ENCODE peak calls at places on chromosome 22, in four cellular contexts. D is cardiac muscle cell, T is left lung, Y is fibroblast of the aortic adventitia. N is an unnamed sample.

GRCh38 chr22:22357024-22357868 is 112.7 kb downstream of the VPREB1 start:
- DNase-seq in D (peak; percentile 70), Y (peak; percentile 71), T (peak; percentile 75), N (peak; percentile 80)

GRCh38 chr22:43996170-43996980 is 27.7 kb upstream of the PARVB start:
- DNase-seq in T (peak; percentile 83), Y (no peak), D (no peak), N (no peak)

GRCh38 chr22:35838849-35839646 is 121.4 kb downstream of the APOL5 start:
- DNase-seq in T (peak; percentile 36), Y (peak; percentile 85), D (peak; percentile 74), N (peak; percentile 68)

GRCh38 chr22:22925146-22925794 is 37.7 kb downstream of the IGLL5 start:
- DNase-seq in T (no peak), Y (no peak), D (no peak), N (no peak)

GRCh38 chr22:23789638-23790037 is 2.9 kb downstream of the SMARCB1 start:
- DNase-seq in T (no peak), Y (no peak), D (no peak), N (no peak)

GRCh38 chr22:36125434-36125833 is 35.1 kb downstream of the APOL3 start:
- DNase-seq in D (no peak), Y (no peak), T (no peak), N (no peak)

GRCh38 chr22:23250424-23251363 is 70.4 kb downstream of the BCR start:
- DNase-seq in D (no peak), Y (no peak), T (no peak), N (no peak)

GRCh38 chr22:49197986-49198704 is 629.5 kb downstream of the BRD1 start:
- DNase-seq in D (no peak), Y (no peak), T (peak; percentile 10), N (no peak)

GRCh38 chr22:50009765-50010675 is 2.5 kb downstream of the IL17REL start:
- DNase-seq in Y (no peak), D (no peak), T (no peak), N (no peak)

GRCh38 chr22:40101417-40102101 is 76.2 kb upstream of the TNRC6B start:
- DNase-seq in D (no peak), Y (no peak), T (no peak), N (no peak)

GRCh38 chr22:27670701-27671412 is 130.7 kb downstream of the MN1 start:
- DNase-seq in Y (no peak), T (no peak), D (peak; percentile 44), N (no peak)

GRCh38 chr22:48632641-48633246 is 1194.9 kb downstream of the BRD1 start:
- DNase-seq in D (no peak), T (no peak), Y (no peak), N (no peak)

GRCh38 chr22:17938484-17938924 is 85.9 kb downstream of the MICAL3 start:
- DNase-seq in D (peak; percentile 81), T (no peak), Y (peak; percentile 68), N (no peak)

GRCh38 chr22:42335839-42336378 is 65.5 kb upstream of the TCF20 start:
- DNase-seq in Y (no peak), T (no peak), D (no peak), N (no peak)

GRCh38 chr22:49972163-49973017 is 11.8 kb downstream of the PIM3 start:
- DNase-seq in Y (no peak), T (peak; percentile 39), D (no peak), N (no peak)

GRCh38 chr22:48936391-48936790 is 891.3 kb downstream of the BRD1 start:
- DNase-seq in T (no peak), D (no peak), Y (no peak), N (no peak)

GRCh38 chr22:35349704-35350538 is 31.0 kb upstream of the HMOX1 start:
- DNase-seq in T (peak; percentile 36), Y (peak; percentile 43), D (peak; percentile 31), N (no peak)

GRCh38 chr22:27512283-27512761 is 289.2 kb downstream of the MN1 start:
- DNase-seq in T (peak; percentile 65), D (peak; percentile 98), Y (peak; percentile 99), N (peak; percentile 100)

GRCh38 chr22:35582861-35583670 is 34.1 kb downstream of the MB start:
- DNase-seq in T (peak; percentile 47), Y (peak; percentile 72), D (peak; percentile 73), N (peak; percentile 70)

GRCh38 chr22:22893891-22894739 is 6.5 kb downstream of the IGLL5 start:
- DNase-seq in T (peak; percentile 27), Y (no peak), D (no peak), N (no peak)

GRCh38 chr22:40684728-40685127 is 5.4 kb downstream of the MCHR1 start:
- DNase-seq in T (no peak), D (no peak), Y (no peak), N (no peak)

GRCh38 chr22:27170491-27170890 is 513.1 kb downstream of the MIAT start:
- DNase-seq in D (peak; percentile 91), Y (peak; percentile 93), T (no peak), N (peak; percentile 8)

GRCh38 chr22:39943941-39944624 is 16.1 kb upstream of the TMA7B start:
- DNase-seq in Y (no peak), T (no peak), D (no peak), N (no peak)

GRCh38 chr22:43240614-43241013 is 53.7 kb upstream of the TTLL12 start:
- DNase-seq in T (no peak), Y (no peak), D (no peak), N (no peak)

GRCh38 chr22:44540756-44541670 is 43.0 kb upstream of the RTL6 start:
- DNase-seq in D (peak; percentile 65), T (no peak), Y (no peak), N (no peak)

GRCh38 chr22:49307870-49308269 is 519.8 kb downstream of the BRD1 start:
- DNase-seq in T (peak; percentile 14), Y (no peak), D (no peak), N (no peak)

GRCh38 chr22:44389181-44389580 is 76.4 kb upstream of the SHISAL1 start:
- DNase-seq in Y (no peak), D (no peak), T (no peak), N (no peak)

GRCh38 chr22:35330258-35330861 is 30.7 kb downstream of the TOM1 start:
- DNase-seq in Y (peak; percentile 74), T (peak; percentile 87), D (peak; percentile 95), N (peak; percentile 73)

GRCh38 chr22:47423861-47424820 is 661.7 kb downstream of the TBC1D22A start:
- DNase-seq in T (no peak), Y (no peak), D (no peak), N (no peak)

GRCh38 chr22:30348395-30348794 is 8.3 kb downstream of the SF3A1 start:
- DNase-seq in Y (no peak), D (no peak), T (no peak), N (no peak)

GRCh38 chr22:30348837-30349236 is 7.9 kb downstream of the SF3A1 start:
- DNase-seq in Y (peak; percentile 16), T (no peak), D (no peak), N (no peak)

GRCh38 chr22:30354644-30355043 is 2.0 kb downstream of the SF3A1 start:
- DNase-seq in Y (no peak), D (no peak), T (no peak), N (peak; percentile 24)

GRCh38 chr22:30347255-30347892 is 9.3 kb downstream of the SF3A1 start:
- DNase-seq in D (no peak), T (no peak), Y (no peak), N (peak; percentile 44)

GRCh38 chr22:30351226-30351625 is 5.5 kb downstream of the SF3A1 start:
- DNase-seq in T (no peak), Y (no peak), D (no peak), N (no peak)
- H3K4me3 ChIP-seq in T (no peak overlapping the region), Y (no peak overlapping the region), D (no peak overlapping the region), N (no peak overlapping the region)

GRCh38 chr22:38569972-38570840 is at the start of gene DMC1:
- DNase-seq in D (peak; percentile 94), Y (peak; percentile 78), T (peak; percentile 95), N (peak; percentile 77)

GRCh38 chr22:38569181-38569971 is 607 bp downstream of the DMC1 start:
- DNase-seq in D (no peak), Y (no peak), T (no peak), N (no peak)

GRCh38 chr22:38570841-38571364 is 920 bp upstream of the DMC1 start:
- DNase-seq in D (no peak), T (peak; percentile 36), Y (peak; percentile 47), N (peak; percentile 35)

GRCh38 chr22:38567531-38568245 is 2.3 kb downstream of the DMC1 start:
- DNase-seq in Y (no peak), T (no peak), D (no peak), N (peak; percentile 30)

DNA sequence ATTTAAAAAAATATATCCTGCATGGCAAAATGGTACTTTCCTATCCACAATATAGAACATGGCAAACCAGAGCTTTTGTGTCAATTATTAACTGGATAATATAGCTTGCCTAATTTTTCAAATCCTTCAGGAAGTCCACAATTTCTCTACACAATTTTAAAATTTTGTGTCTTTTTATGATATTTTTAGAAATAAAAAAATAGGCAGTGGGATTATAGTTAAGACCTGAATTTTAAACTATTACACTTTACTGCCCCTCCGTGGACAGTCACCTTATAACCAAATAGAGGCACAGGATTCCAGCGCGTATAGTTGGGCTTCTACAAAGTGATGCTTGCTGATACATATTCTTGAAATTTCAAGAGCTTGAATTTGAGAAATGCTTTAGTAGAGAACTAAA is 2.1 kb upstream of the DMC1 start:
- DNase-seq in Y (peak; percentile 79), D (peak; percentile 70), T (no peak), N (peak; percentile 66)
- TF ChIP-seq CTCF in Y (peak; percentile 54), D (peak; percentile 51), T (peak; percentile 45), N (peak; percentile 52)

GRCh38 chr22:45880091-45880651 is 96.8 kb downstream of the WNT7B start:
- DNase-seq in Y (no peak), D (no peak), T (peak; percentile 26), N (no peak)
- H3K4me3 ChIP-seq in Y (no peak overlapping the region), D (no peak overlapping the region), T (no peak overlapping the region), N (no peak overlapping the region)

GRCh38 chr22:20154602-20155183 is 3.8 kb upstream of the CCDC188 start:
- DNase-seq in Y (no peak), T (no peak), D (no peak), N (no peak)
- TF ChIP-seq CTCF in Y (no peak), T (no peak), D (no peak), N (no peak)

GRCh38 chr22:37641251-37641949 is 1.9 kb downstream of the SH3BP1 start:
- DNase-seq in Y (no peak), D (no peak), T (no peak), N (no peak)
- H3K4me3 ChIP-seq in Y (no peak overlapping the region), D (no peak overlapping the region), T (peak overlapping the region; percentile 74), N (peak overlapping the region; percentile 95)

GRCh38 chr22:31475778-31476177 is 13.9 kb downstream of the EIF4ENIF1 start:
- DNase-seq in Y (no peak), D (no peak), T (no peak), N (no peak)

GRCh38 chr22:31477329-31477728 is 12.3 kb downstream of the EIF4ENIF1 start:
- DNase-seq in Y (no peak), D (no peak), T (no peak), N (no peak)

DNA sequence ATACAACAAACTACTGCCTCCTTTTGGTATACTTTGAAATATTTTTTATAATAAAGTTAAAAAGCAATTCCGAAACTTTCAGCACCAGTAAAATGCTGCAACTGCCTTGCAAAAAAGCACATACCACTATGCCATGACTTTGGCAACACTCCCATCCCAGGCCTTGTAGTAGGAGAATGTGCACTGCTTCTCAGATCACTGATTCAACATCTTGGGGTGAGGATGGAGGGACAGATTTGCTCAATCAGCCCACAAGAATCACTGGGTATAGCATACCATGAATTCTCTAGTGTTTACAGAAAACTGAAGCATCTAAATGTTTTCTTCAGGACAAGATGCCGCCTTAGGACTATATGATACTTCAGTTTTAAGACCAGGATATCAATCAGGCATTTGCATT is 14.9 kb downstream of the EIF4ENIF1 start:
- DNase-seq in D (peak; percentile 88), Y (peak; percentile 72), T (no peak), N (no peak)
- TF ChIP-seq CTCF in D (no peak), Y (no peak), T (no peak), N (no peak)

GRCh38 chr22:37328017-37328416 is 45.7 kb downstream of the CYTH4 start:
- DNase-seq in D (peak; percentile 54), T (no peak), Y (peak; percentile 56), N (peak; percentile 94)
- H3K4me3 ChIP-seq in D (no peak overlapping the region), T (no peak overlapping the region), Y (no peak overlapping the region), N (no peak overlapping the region)

N was measured in epithelial cell of esophagus.